ENCODE peak calls at places on chromosomes 12 and 14, in four cellular contexts. Y, W, A and N are unnamed samples.

GRCh38 chr12:12612403-12612802 is 727 bp downstream of the CREBL2 start:
- DNase-seq in Y (peak), W (peak), A (no peak), N (no peak)

GRCh38 chr14:52926994-52927393 is 23.9 kb downstream of the FERMT2 start:
- DNase-seq in Y (peak), W (no peak), A (no peak), N (no peak)

GRCh38 chr14:73227812-73228781 is 9.2 kb upstream of the PAPLN start:
- DNase-seq in Y (peak), W (no peak), A (no peak), N (no peak)

GRCh38 chr14:94173885-94174621 is at the start of gene PPP4R4:
- DNase-seq in Y (peak), W (peak), A (peak), N (no peak)

GRCh38 chr14:99751539-99752485 is 41.4 kb upstream of the EML1 start:
- DNase-seq in Y (peak), W (no peak), A (no peak), N (no peak)

GRCh38 chr12:6866920-6867406 is 368 bp upstream of the TPI1 start:
- DNase-seq in Y (no peak), W (no peak), A (no peak), N (peak)

GRCh38 chr14:96130854-96131253 is 73.8 kb upstream of the BDKRB2 start:
- DNase-seq in Y (peak), W (no peak), A (no peak), N (no peak)

GRCh38 chr14:24806061-24806678 is 172.2 kb upstream of the GZMB start:
- DNase-seq in Y (peak), W (peak), A (no peak), N (no peak)

GRCh38 chr12:28507055-28507454 is 316.8 kb downstream of the CCDC91 start:
- DNase-seq in Y (peak), W (no peak), A (no peak), N (no peak)

GRCh38 chr12:101501410-101502045 is 26.4 kb downstream of the SPIC start:
- DNase-seq in Y (peak), W (no peak), A (no peak), N (no peak)

GRCh38 chr14:76772300-76773187 is 11.3 kb downstream of the VASH1 start:
- DNase-seq in Y (no peak), W (peak), A (peak), N (no peak)